ENCODE peak calls at places on chromosomes 11 and 22, in ten cellular contexts. C, R, W, T, F, B, Q, D, E and G are unnamed samples.

GRCh38 chr11:28606930-28607329 is 498.7 kb downstream of the METTL15 start:
- DNase-seq in C (no peak), R (no peak), W (no peak), T (no peak), F (peak; percentile 42), B (no peak), Q (no peak), D (no peak), E (no peak), G (no peak)

GRCh38 chr22:30198152-30198845 is 48.3 kb downstream of the LIF start:
- DNase-seq in C (no peak), R (no peak), W (no peak), T (no peak), F (no peak), B (no peak), Q (no peak), D (no peak), E (peak; percentile 59), G (no peak)

GRCh38 chr11:1074244-1075221 is at the start of gene MUC2:
- DNase-seq in C (peak; percentile 7), R (no peak), W (no peak), T (no peak), F (peak; percentile 11), B (peak; percentile 50), Q (peak; percentile 64), D (no peak), E (no peak), G (no peak)

GRCh38 chr22:32723632-32724031 is 77.9 kb upstream of the TIMP3 start:
- DNase-seq in C (peak; percentile 69), R (no peak), W (no peak), T (peak; percentile 61), F (peak; percentile 75), B (peak; percentile 59), Q (peak; percentile 85), D (peak; percentile 70), E (peak; percentile 96), G (peak; percentile 53)

GRCh38 chr22:19292262-19293230 is 1.0 kb upstream of the CLTCL1 start:
- DNase-seq in C (no peak), R (no peak), W (no peak), T (peak; percentile 73), F (peak; percentile 42), B (peak; percentile 18), Q (no peak), D (peak; percentile 47), E (no peak), G (peak; percentile 95)

GRCh38 chr22:23115825-23116494 is 25.8 kb downstream of the RSPH14 start:
- DNase-seq in C (no peak), R (no peak), W (no peak), T (no peak), F (no peak), B (no peak), Q (no peak), D (no peak), E (no peak), G (no peak)

GRCh38 chr22:19085233-19086043 is 36.8 kb downstream of the DGCR2 start:
- DNase-seq in C (no peak), R (peak; percentile 64), W (no peak), T (no peak), F (no peak), B (no peak), Q (peak; percentile 30), D (no peak), E (peak; percentile 52), G (no peak)

GRCh38 chr11:28618426-28618825 is 510.2 kb downstream of the METTL15 start:
- DNase-seq in C (no peak), R (peak; percentile 28), W (no peak), T (no peak), F (no peak), B (no peak), Q (no peak), D (no peak), E (peak; percentile 33), G (no peak)

GRCh38 chr11:75524576-75525432 is 937 bp downstream of the GDPD5 start:
- DNase-seq in C (peak; percentile 26), R (peak; percentile 23), W (no peak), T (no peak), F (no peak), B (peak; percentile 33), Q (no peak), D (no peak), E (peak; percentile 34), G (no peak)

GRCh38 chr11:2100361-2101170 is 38.6 kb downstream of the IGF2 start:
- DNase-seq in C (peak; percentile 80), R (peak; percentile 79), W (no peak), T (no peak), F (no peak), B (peak; percentile 22), Q (peak; percentile 53), D (peak; percentile 29), E (no peak), G (no peak)

GRCh38 chr22:17786435-17787158 is 12.3 kb upstream of the BID start:
- DNase-seq in C (peak; percentile 83), R (peak; percentile 60), W (no peak), T (peak; percentile 54), F (peak; percentile 69), B (peak; percentile 80), Q (peak; percentile 89), D (peak; percentile 37), E (no peak), G (peak; percentile 88)

DNA sequence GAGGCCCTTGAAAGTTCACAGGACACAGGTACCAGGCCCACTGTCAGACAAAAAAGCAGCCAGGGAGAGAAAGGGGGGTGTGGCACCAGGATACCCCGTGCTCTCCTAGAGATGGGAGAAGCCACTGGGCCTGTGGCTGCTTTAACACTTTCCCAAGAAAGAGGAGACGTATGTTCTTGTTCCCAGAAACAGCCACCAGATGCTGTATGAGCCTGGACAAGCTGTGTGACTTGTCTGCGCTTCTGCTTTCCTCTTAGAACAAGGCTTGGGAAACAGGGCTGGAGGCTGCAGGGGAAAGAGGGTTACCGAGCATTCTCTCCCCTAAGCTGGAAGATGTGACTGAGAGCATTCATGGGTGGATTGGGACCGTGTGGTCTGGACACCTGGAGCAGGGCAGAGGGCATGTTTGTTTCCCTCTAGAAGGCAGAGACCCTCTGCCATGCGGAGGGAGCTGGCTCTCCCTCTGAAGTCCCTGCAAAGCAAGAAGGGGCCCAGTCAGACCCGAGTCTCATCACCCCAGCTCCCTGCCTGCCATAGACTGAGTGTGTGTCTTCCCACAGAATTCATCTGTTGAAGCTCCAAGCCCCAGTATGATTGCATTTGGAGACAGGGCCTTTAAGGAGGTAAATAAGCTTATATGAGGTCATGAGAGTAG is 74.1 kb downstream of the TRIM29 start:
- DNase-seq in C (no peak), R (no peak), W (no peak), T (no peak), F (no peak), B (no peak), Q (no peak), D (no peak), E (no peak), G (no peak)
- TF ChIP-seq POLR2A in C (no peak), R (no peak), W (no peak), T (no peak), F (no peak), B (no peak), Q (no peak), D (no peak), E (no peak), G (no peak)

GRCh38 chr11:64390558-64390957 is 31.6 kb downstream of the RPS6KA4 start:
- DNase-seq in C (no peak), R (no peak), W (no peak), T (no peak), F (no peak), B (no peak), Q (no peak), D (no peak), E (no peak), G (no peak)
- H3K27me3 ChIP-seq in C (no peaks in the 10 kb centered on the region), R (peaks cover 11% of the 10 kb centered on the region), W (no peaks in the 10 kb centered on the region), T (no peaks in the 10 kb centered on the region), F (no peaks in the 10 kb centered on the region), B (no peaks in the 10 kb centered on the region), Q (no peaks in the 10 kb centered on the region), D (no peaks in the 10 kb centered on the region), E (peaks cover 44% of the 10 kb centered on the region), G (no peaks in the 10 kb centered on the region)

DNA sequence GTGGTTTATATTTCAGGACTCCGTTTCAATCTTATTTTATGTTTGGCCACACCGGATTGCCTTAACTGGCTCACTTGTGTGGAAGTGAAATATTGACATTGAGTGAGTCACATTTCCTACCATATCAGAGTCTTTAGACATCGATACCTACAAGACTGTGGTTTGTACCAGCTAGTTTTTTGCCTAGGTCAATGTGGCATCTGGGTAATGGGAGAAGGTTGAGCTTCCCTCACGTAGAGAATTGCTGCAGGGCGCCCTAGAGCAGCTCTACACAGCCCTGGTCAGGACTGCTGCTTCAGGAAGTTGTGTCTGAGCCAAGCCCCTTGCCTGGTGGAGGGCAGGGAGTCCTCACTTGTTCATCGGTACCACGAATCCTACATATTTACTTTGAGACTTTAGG is 1.6 kb downstream of the GRAMD1B start:
- DNase-seq in C (no peak), R (peak; percentile 66), W (no peak), T (no peak), F (no peak), B (no peak), Q (no peak), D (no peak), E (peak; percentile 23), G (no peak)
- H3K4me1 ChIP-seq in C (peaks cover 4% of the 10 kb centered on the region), R (peaks cover 11% of the 10 kb centered on the region), W (no peaks in the 10 kb centered on the region), T (peaks cover 18% of the 10 kb centered on the region), F (no peaks in the 10 kb centered on the region), B (peaks cover 4% of the 10 kb centered on the region), Q (peaks cover 15% of the 10 kb centered on the region), D (peaks cover 12% of the 10 kb centered on the region), E (peaks cover 8% of the 10 kb centered on the region), G (peaks cover 29% of the 10 kb centered on the region)

DNA sequence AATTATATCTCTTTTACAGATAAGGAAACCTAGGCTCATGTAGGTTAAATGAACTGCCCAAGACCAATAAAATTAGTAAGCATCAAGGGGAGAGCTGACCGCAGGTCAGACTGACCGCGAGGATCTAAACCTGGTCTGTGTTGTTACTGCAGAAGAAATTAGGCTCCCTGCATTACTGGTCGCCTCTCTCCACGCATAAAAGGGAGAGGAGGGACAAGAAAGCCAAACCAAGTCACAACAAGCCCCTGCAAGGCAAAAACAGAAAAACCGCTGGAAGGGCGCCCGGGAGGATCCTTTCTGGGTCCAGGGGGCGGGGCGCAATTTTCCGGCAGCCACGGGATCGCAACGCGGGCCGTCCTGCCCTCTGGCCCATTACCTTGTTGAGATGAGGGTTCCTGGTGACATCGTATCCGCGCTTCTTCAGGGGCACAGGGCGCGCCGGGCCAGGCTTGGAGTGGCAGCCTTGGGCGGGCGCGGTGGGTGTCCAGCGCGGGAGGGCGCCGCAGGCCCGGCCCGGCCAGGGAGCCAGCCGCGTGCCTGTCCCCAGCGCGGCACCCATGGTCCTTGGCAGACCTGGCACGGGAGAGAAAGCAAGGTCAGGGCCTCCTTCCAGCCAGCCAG is 920 bp downstream of the ME3 start:
- DNase-seq in C (peak; percentile 88), R (peak; percentile 45), W (no peak), T (peak; percentile 70), F (peak; percentile 80), B (peak; percentile 82), Q (peak; percentile 92), D (peak; percentile 58), E (no peak), G (peak; percentile 67)
- TF ChIP-seq POLR2A in C (no peak), R (no peak), W (no peak), T (no peak), F (peak; percentile 33), B (no peak), Q (no peak), D (no peak), E (no peak), G (peak; percentile 54)